ENCODE peak calls at places on chromosomes 2 and 18, in ten cellular contexts. L is stomach, E is SK-N-MC, D is endothelial cell of umbilical vein, T is GM23338, B is prostate gland, S is K562, H is transverse colon, W is HCT116, N is sigmoid colon. R is an unnamed sample.

GRCh38 chr2:85111819-85112281 is 21.3 kb upstream of the TCF7L1 start:
- DNase-seq in L (no peak), E (no peak), D (no peak), T (no peak), B (no peak), S (no peak), H (no peak), W (no peak), N (no peak), R (no peak)

GRCh38 chr18:48336332-48336731 is 72.9 kb downstream of the ZBTB7C start:
- DNase-seq in L (no peak), E (no peak), D (no peak), T (no peak), B (no peak), S (no peak), H (no peak), W (no peak), N (no peak), R (no peak)

GRCh38 chr2:234495076-234495800 is 1.6 kb downstream of the ARL4C start:
- DNase-seq in L (no peak), E (no peak), D (peak; percentile 11), T (peak; percentile 73), B (peak; percentile 18), S (no peak), H (no peak), W (no peak), N (peak; percentile 62), R (no peak)

GRCh38 chr2:192002418-192002817 is 155.5 kb upstream of the CAVIN2 start:
- DNase-seq in L (no peak), E (no peak), D (no peak), T (no peak), B (no peak), S (no peak), H (no peak), W (no peak), N (no peak), R (no peak)

GRCh38 chr2:15201009-15201408 is 360.1 kb downstream of the NBAS start:
- DNase-seq in L (no peak), E (no peak), D (no peak), T (no peak), B (no peak), S (no peak), H (no peak), W (no peak), N (no peak), R (no peak)

GRCh38 chr2:144083211-144083610 is 436.7 kb downstream of the ZEB2 start:
- DNase-seq in L (no peak), E (no peak), D (no peak), T (no peak), B (no peak), S (no peak), H (no peak), W (no peak), N (no peak), R (no peak)

GRCh38 chr2:203811491-203812221 is 55.9 kb upstream of the CTLA4 start:
- DNase-seq in L (peak; percentile 84), E (no peak), D (peak; percentile 83), T (no peak), B (no peak), S (no peak), H (peak; percentile 92), W (peak; percentile 62), N (peak; percentile 82), R (no peak)

GRCh38 chr2:109560265-109560664 is 53.5 kb downstream of the SEPTIN10 start:
- DNase-seq in L (no peak), E (no peak), D (peak; percentile 33), T (no peak), B (no peak), S (peak; percentile 7), H (no peak), W (no peak), N (no peak), R (no peak)

GRCh38 chr2:230650585-230651137 is 62.0 kb upstream of the CAB39 start:
- DNase-seq in L (no peak), E (no peak), D (no peak), T (no peak), B (no peak), S (peak; percentile 58), H (no peak), W (no peak), N (no peak), R (no peak)

GRCh38 chr2:9207641-9208301 is 1.2 kb downstream of the ASAP2 start:
- DNase-seq in L (peak; percentile 49), E (no peak), D (peak; percentile 57), T (peak; percentile 75), B (no peak), S (peak; percentile 31), H (peak; percentile 64), W (no peak), N (no peak), R (peak; percentile 26)

GRCh38 chr18:463442-464310 is 36.8 kb downstream of the COLEC12 start:
- DNase-seq in L (no peak), E (no peak), D (no peak), T (peak; percentile 53), B (no peak), S (no peak), H (no peak), W (no peak), N (no peak), R (no peak)

GRCh38 chr2:19362652-19363473 is 4.4 kb upstream of the OSR1 start:
- DNase-seq in L (peak; percentile 78), E (peak; percentile 24), D (peak; percentile 67), T (peak; percentile 88), B (peak; percentile 81), S (peak; percentile 74), H (peak; percentile 84), W (peak; percentile 69), N (peak; percentile 93), R (no peak)

GRCh38 chr18:75210274-75211001 is at the start of gene TSHZ1:
- DNase-seq in L (peak; percentile 51), E (no peak), D (peak; percentile 92), T (peak; percentile 80), B (peak; percentile 86), S (peak; percentile 63), H (peak; percentile 80), W (peak; percentile 72), N (peak; percentile 86), R (no peak)
- TF ChIP-seq POLR2AphosphoS5 in L (peak; percentile 57), E (no peak), D (peak; percentile 11), T (no peak), B (peak; percentile 91), S (no peak), H (peak; percentile 97), W (no peak), N (peak; percentile 88), R (peak; percentile 57)

DNA sequence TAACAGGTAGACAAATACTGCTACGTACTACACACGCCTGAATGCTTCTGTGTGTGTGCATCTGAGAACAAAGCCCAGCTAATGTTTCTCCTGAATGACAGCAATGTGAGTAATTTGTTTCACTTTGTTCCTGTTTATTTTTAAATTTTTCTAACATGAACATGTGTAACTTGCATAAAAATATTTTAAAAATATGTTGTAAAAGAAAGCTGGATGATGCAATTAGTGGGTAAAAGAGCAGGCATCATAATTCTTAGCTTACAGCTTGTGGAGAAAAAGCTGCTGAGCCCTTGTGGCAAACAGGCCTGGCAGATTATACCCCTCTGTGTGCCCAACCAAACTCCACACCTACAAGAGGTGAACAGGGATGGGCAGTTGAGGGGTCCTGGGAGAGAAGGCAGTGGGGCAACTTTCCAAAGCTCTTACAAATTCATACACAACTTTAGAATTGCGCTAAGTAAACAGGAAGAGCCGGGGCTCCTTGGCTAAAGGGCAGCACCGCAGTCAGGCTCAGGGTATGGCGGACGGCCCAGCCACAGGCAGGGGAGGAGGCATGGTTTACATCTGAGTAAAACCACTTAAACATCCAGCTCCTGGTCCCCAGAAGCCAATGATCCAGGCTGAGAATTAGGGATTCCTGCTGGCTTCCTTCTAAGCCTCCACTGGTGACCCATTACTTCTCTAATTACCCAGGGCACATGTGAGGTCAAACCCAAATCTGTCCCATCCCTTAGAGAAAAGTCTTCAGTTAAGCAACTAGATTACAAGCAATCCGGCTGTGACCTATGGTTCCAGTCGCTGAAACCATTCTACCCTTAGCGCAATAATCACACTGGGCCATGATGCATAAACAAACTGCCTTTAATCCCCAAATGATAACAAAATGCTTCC is 14.0 kb downstream of the PXDN start:
- DNase-seq in L (peak; percentile 25), E (no peak), D (peak; percentile 54), T (peak; percentile 56), B (no peak), S (no peak), H (peak; percentile 31), W (no peak), N (peak; percentile 84), R (no peak)
- TF ChIP-seq POLR2AphosphoS5 in L (no peak), E (no peak), D (no peak), T (no peak), B (no peak), S (no peak), H (peak; percentile 26), W (no peak), N (peak; percentile 37), R (no peak)

GRCh38 chr2:124693156-124693555 is 668.1 kb downstream of the CNTNAP5 start:
- DNase-seq in L (no peak), E (no peak), D (no peak), T (no peak), B (no peak), S (no peak), H (no peak), W (no peak), N (no peak), R (no peak)

GRCh38 chr2:124689348-124689747 is 664.3 kb downstream of the CNTNAP5 start:
- DNase-seq in L (no peak), E (no peak), D (no peak), T (no peak), B (no peak), S (no peak), H (no peak), W (no peak), N (no peak), R (no peak)

GRCh38 chr2:124692707-124693106 is 667.6 kb downstream of the CNTNAP5 start:
- DNase-seq in L (no peak), E (no peak), D (no peak), T (no peak), B (no peak), S (no peak), H (no peak), W (no peak), N (no peak), R (no peak)
- TF ChIP-seq POLR2AphosphoS5 in L (no peak), E (no peak), D (no peak), T (no peak), B (no peak), S (no peak), H (no peak), W (no peak), N (no peak), R (no peak)

GRCh38 chr2:156321243-156321904 is 11.1 kb downstream of the NR4A2 start:
- DNase-seq in L (peak; percentile 44), E (no peak), D (no peak), T (peak; percentile 53), B (no peak), S (no peak), H (no peak), W (no peak), N (no peak), R (no peak)
- TF ChIP-seq POLR2AphosphoS5 in L (no peak), E (no peak), D (no peak), T (no peak), B (no peak), S (no peak), H (peak; percentile 38), W (no peak), N (no peak), R (no peak)

R was measured in GM12892.